ENCODE peak calls at places on chromosome 13, in five cellular contexts. Y, D, I, T and E are unnamed samples.

GRCh38 chr13:82962422-82962821 is 919.9 kb downstream of the SLITRK1 start:
- DNase-seq in T (no peak), I (no peak), Y (no peak), D (no peak), E (no peak)

GRCh38 chr13:39450176-39450575 is 152.8 kb downstream of the LHFPL6 start:
- DNase-seq in D (no peak), Y (no peak), I (no peak), T (no peak), E (no peak)

GRCh38 chr13:31881495-31881882 is 142.2 kb downstream of the RXFP2 start:
- DNase-seq in D (no peak), T (no peak), Y (no peak), I (no peak), E (no peak)

GRCh38 chr13:64527561-64527960 is 2702.6 kb downstream of the PCDH9 start:
- DNase-seq in I (no peak), T (no peak), D (no peak), Y (no peak), E (no peak)

GRCh38 chr13:60329221-60329983 is 67.6 kb upstream of the TDRD3 start:
- DNase-seq in T (no peak), Y (peak), D (peak), I (peak), E (peak)

GRCh38 chr13:20616059-20616797 is 49.3 kb downstream of the IFT88 start:
- DNase-seq in T (peak), I (no peak), Y (no peak), D (no peak), E (no peak)

GRCh38 chr13:98731038-98731437 is 21.4 kb downstream of the SLC15A1 start:
- DNase-seq in I (no peak), Y (no peak), D (no peak), T (no peak), E (no peak)

GRCh38 chr13:87827479-87827878 is 156.3 kb downstream of the SLITRK5 start:
- DNase-seq in T (no peak), Y (no peak), D (no peak), I (no peak), E (no peak)